ENCODE peak calls at places on chromosomes 11 and 22, in eight cellular contexts. One of them, this sample, is unnamed.

GRCh38 chr11:116582621-116583020 is 190.2 kb downstream of the BUD13 start:
- DNase-seq in HFF-Myc: no peak
- DNase-seq in H7: no peak
- DNase-seq in NCI-H510A: no peak
- DNase-seq in GDM1: no peak
- DNase-seq in M059J: no peak
- DNase-seq in GM19239: no peak
- DNase-seq in CD8-positive, alpha-beta T cell: no peak
- DNase-seq in this sample: no peak

GRCh38 chr11:15557831-15558230 is 443.1 kb downstream of the INSC start:
- DNase-seq in GM19239: no peak
- DNase-seq in GDM1: no peak
- DNase-seq in CD8-positive, alpha-beta T cell: no peak
- DNase-seq in M059J: no peak
- DNase-seq in H7: no peak
- DNase-seq in HFF-Myc: no peak
- DNase-seq in NCI-H510A: no peak
- DNase-seq in this sample: no peak

GRCh38 chr11:123063396-123064267 is 1.7 kb upstream of the HSPA8 start:
- DNase-seq in H7: no peak
- DNase-seq in HFF-Myc: no peak
- DNase-seq in M059J: peak; percentile 57
- DNase-seq in NCI-H510A: no peak
- DNase-seq in GM19239: no peak
- DNase-seq in GDM1: peak; percentile 30
- DNase-seq in CD8-positive, alpha-beta T cell: no peak
- DNase-seq in this sample: peak; percentile 63

GRCh38 chr11:102293873-102294601 is 23.2 kb upstream of the BIRC3 start:
- DNase-seq in NCI-H510A: no peak
- DNase-seq in CD8-positive, alpha-beta T cell: no peak
- DNase-seq in GM19239: peak; percentile 32
- DNase-seq in M059J: peak; percentile 65
- DNase-seq in GDM1: peak; percentile 19
- DNase-seq in H7: peak; percentile 40
- DNase-seq in HFF-Myc: peak; percentile 44
- DNase-seq in this sample: no peak

GRCh38 chr11:35035894-35036408 is 103.0 kb upstream of the CD44 start:
- DNase-seq in NCI-H510A: no peak
- DNase-seq in GM19239: no peak
- DNase-seq in H7: no peak
- DNase-seq in GDM1: peak; percentile 91
- DNase-seq in HFF-Myc: peak; percentile 63
- DNase-seq in M059J: peak; percentile 99
- DNase-seq in CD8-positive, alpha-beta T cell: no peak
- DNase-seq in this sample: no peak

GRCh38 chr22:44375451-44375850 is 62.7 kb upstream of the SHISAL1 start:
- DNase-seq in GDM1: no peak
- DNase-seq in H7: no peak
- DNase-seq in GM19239: no peak
- DNase-seq in CD8-positive, alpha-beta T cell: no peak
- DNase-seq in HFF-Myc: no peak
- DNase-seq in M059J: no peak
- DNase-seq in NCI-H510A: no peak
- DNase-seq in this sample: no peak

GRCh38 chr11:40306938-40307548 is 1152.4 kb downstream of the LRRC4C start:
- DNase-seq in CD8-positive, alpha-beta T cell: no peak
- DNase-seq in H7: peak; percentile 58
- DNase-seq in M059J: peak; percentile 49
- DNase-seq in GDM1: no peak
- DNase-seq in NCI-H510A: no peak
- DNase-seq in HFF-Myc: peak; percentile 42
- DNase-seq in GM19239: peak; percentile 13
- DNase-seq in this sample: no peak

GRCh38 chr11:124080319-124081001 is 34.8 kb upstream of the VWA5A start:
- DNase-seq in GDM1: no peak
- DNase-seq in CD8-positive, alpha-beta T cell: no peak
- DNase-seq in NCI-H510A: no peak
- DNase-seq in GM19239: no peak
- DNase-seq in H7: no peak
- DNase-seq in HFF-Myc: no peak
- DNase-seq in M059J: no peak
- DNase-seq in this sample: no peak

GRCh38 chr11:70502677-70503076 is 104.3 kb downstream of the CTTN start:
- DNase-seq in CD8-positive, alpha-beta T cell: no peak
- DNase-seq in M059J: no peak
- DNase-seq in NCI-H510A: peak; percentile 66
- DNase-seq in HFF-Myc: no peak
- DNase-seq in GDM1: no peak
- DNase-seq in H7: no peak
- DNase-seq in GM19239: no peak
- DNase-seq in this sample: no peak

GRCh38 chr11:1295591-1295990 is 13.8 kb downstream of the TOLLIP start:
- DNase-seq in NCI-H510A: no peak
- DNase-seq in GM19239: no peak
- DNase-seq in HFF-Myc: no peak
- DNase-seq in M059J: no peak
- DNase-seq in H7: no peak
- DNase-seq in CD8-positive, alpha-beta T cell: no peak
- DNase-seq in GDM1: no peak
- DNase-seq in this sample: no peak

GRCh38 chr11:90594658-90595057 is 371.8 kb upstream of the CHORDC1 start:
- DNase-seq in M059J: no peak
- DNase-seq in CD8-positive, alpha-beta T cell: no peak
- DNase-seq in GDM1: no peak
- DNase-seq in NCI-H510A: no peak
- DNase-seq in GM19239: no peak
- DNase-seq in H7: no peak
- DNase-seq in HFF-Myc: no peak
- DNase-seq in this sample: no peak

GRCh38 chr11:121524233-121524631 is 71.5 kb upstream of the SORL1-AS1 start:
- DNase-seq in M059J: peak; percentile 11
- DNase-seq in HFF-Myc: peak; percentile 65
- DNase-seq in H7: no peak
- DNase-seq in GM19239: no peak
- DNase-seq in NCI-H510A: no peak
- DNase-seq in GDM1: no peak
- DNase-seq in CD8-positive, alpha-beta T cell: no peak
- DNase-seq in this sample: no peak

GRCh38 chr11:11408436-11409221 is 55.6 kb upstream of the CSNK2A3 start:
- DNase-seq in GM19239: no peak
- DNase-seq in M059J: no peak
- DNase-seq in HFF-Myc: peak; percentile 52
- DNase-seq in NCI-H510A: no peak
- DNase-seq in GDM1: no peak
- DNase-seq in CD8-positive, alpha-beta T cell: no peak
- DNase-seq in H7: no peak
- DNase-seq in this sample: no peak

GRCh38 chr22:25900880-25901279 is 158.9 kb downstream of the MYO18B start:
- DNase-seq in NCI-H510A: no peak
- DNase-seq in H7: peak; percentile 28
- DNase-seq in HFF-Myc: no peak
- DNase-seq in GM19239: no peak
- DNase-seq in GDM1: no peak
- DNase-seq in CD8-positive, alpha-beta T cell: no peak
- DNase-seq in M059J: peak; percentile 4
- DNase-seq in this sample: no peak

GRCh38 chr22:48528221-48528915 is 1299.3 kb downstream of the BRD1 start:
- DNase-seq in NCI-H510A: peak; percentile 41
- DNase-seq in M059J: no peak
- DNase-seq in GDM1: no peak
- DNase-seq in CD8-positive, alpha-beta T cell: no peak
- DNase-seq in GM19239: no peak
- DNase-seq in HFF-Myc: no peak
- DNase-seq in H7: no peak
- DNase-seq in this sample: no peak

This sample was measured in tibial nerve.